ENCODE peak calls at places on chromosomes 7 and 10, in seven cellular contexts. N, P, Y, A, L, E and D are unnamed samples.

GRCh38 chr10:78177013-78177370 is 143.3 kb downstream of the RPS24 start:
- DNase-seq in N (no peak), P (peak), Y (no peak), A (no peak), L (no peak), E (no peak), D (no peak)

GRCh38 chr10:69492091-69492745 is 41.0 kb downstream of the TSPAN15 start:
- DNase-seq in N (no peak), P (no peak), Y (no peak), A (no peak), L (no peak), E (no peak), D (no peak)

GRCh38 chr10:68550747-68551411 is 9.3 kb upstream of the TET1 start:
- DNase-seq in N (peak), P (peak), Y (peak), A (peak), L (peak), E (peak), D (peak)

GRCh38 chr7:51860305-51860704 is 543.7 kb upstream of the COBL start:
- DNase-seq in N (no peak), P (no peak), Y (no peak), A (no peak), L (no peak), E (no peak), D (no peak)

GRCh38 chr10:44963772-44964633 is 4.4 kb downstream of the RASSF4 start:
- DNase-seq in N (no peak), P (peak), Y (peak), A (no peak), L (peak), E (no peak), D (peak)

GRCh38 chr10:112696587-112696986 is 249.6 kb downstream of the VTI1A start:
- DNase-seq in N (no peak), P (no peak), Y (no peak), A (peak), L (no peak), E (no peak), D (no peak)

GRCh38 chr7:93715234-93715633 is 140.7 kb upstream of the CALCR start:
- DNase-seq in N (peak), P (peak), Y (peak), A (peak), L (peak), E (peak), D (peak)

GRCh38 chr7:31095286-31096197 is 43.4 kb downstream of the ADCYAP1R1 start:
- DNase-seq in N (no peak), P (no peak), Y (no peak), A (no peak), L (no peak), E (no peak), D (peak)

GRCh38 chr10:5043716-5044115 is 40.1 kb upstream of the AKR1C2 start:
- DNase-seq in N (no peak), P (no peak), Y (no peak), A (no peak), L (no peak), E (no peak), D (no peak)

GRCh38 chr7:86976958-86977357 is 82.5 kb downstream of the ELAPOR2 start:
- DNase-seq in N (no peak), P (no peak), Y (no peak), A (no peak), L (no peak), E (no peak), D (no peak)

GRCh38 chr7:80815733-80816132 is 103.1 kb downstream of the SEMA3C start:
- DNase-seq in N (no peak), P (no peak), Y (no peak), A (peak), L (no peak), E (no peak), D (no peak)

GRCh38 chr10:15144788-15145187 is 23.7 kb downstream of the NMT2 start:
- DNase-seq in N (no peak), P (no peak), Y (no peak), A (peak), L (no peak), E (no peak), D (no peak)

GRCh38 chr10:94085766-94086437 is 92.2 kb downstream of the PLCE1 start:
- DNase-seq in N (no peak), P (no peak), Y (no peak), A (no peak), L (no peak), E (no peak), D (no peak)

GRCh38 chr10:106547047-106547635 is 617.4 kb downstream of the SORCS1 start:
- DNase-seq in N (no peak), P (no peak), Y (no peak), A (no peak), L (no peak), E (no peak), D (no peak)

GRCh38 chr7:55365103-55365679 is at the start of gene LANCL2:
- DNase-seq in N (no peak), P (peak), Y (peak), A (peak), L (no peak), E (peak), D (peak)

GRCh38 chr7:99275496-99275895 is 2.9 kb downstream of the MYH16 start:
- DNase-seq in N (no peak), P (no peak), Y (no peak), A (no peak), L (no peak), E (no peak), D (no peak)

GRCh38 chr10:132571565-132572544 is 34.3 kb downstream of the INPP5A start:
- DNase-seq in N (peak), P (peak), Y (peak), A (peak), L (peak), E (peak), D (peak)

GRCh38 chr10:26642896-26643653 is 54.4 kb upstream of the PDSS1 start:
- DNase-seq in N (peak), P (no peak), Y (no peak), A (no peak), L (no peak), E (no peak), D (peak)

GRCh38 chr10:96767611-96768010 is 47.3 kb upstream of the PIK3AP1 start:
- DNase-seq in N (no peak), P (no peak), Y (no peak), A (no peak), L (no peak), E (no peak), D (no peak)

GRCh38 chr10:82419981-82420380 is 545.0 kb downstream of the NRG3 start:
- DNase-seq in N (no peak), P (no peak), Y (no peak), A (no peak), L (no peak), E (no peak), D (no peak)

GRCh38 chr10:43384252-43385221 is 13.1 kb downstream of the FXYD4 start:
- DNase-seq in N (no peak), P (no peak), Y (no peak), A (no peak), L (no peak), E (no peak), D (no peak)

GRCh38 chr10:88342733-88343310 is 240.3 kb downstream of the RNLS start:
- DNase-seq in N (no peak), P (no peak), Y (no peak), A (no peak), L (no peak), E (no peak), D (no peak)

GRCh38 chr7:87926581-87927461 is 7.2 kb upstream of the ADAM22 start:
- DNase-seq in N (peak), P (no peak), Y (peak), A (no peak), L (peak), E (no peak), D (peak)

GRCh38 chr7:102291056-102291915 is 4.6 kb downstream of the SH2B2 start:
- DNase-seq in N (no peak), P (no peak), Y (no peak), A (no peak), L (no peak), E (no peak), D (no peak)

GRCh38 chr7:124764071-124764846 is 1.3 kb downstream of the GPR37 start:
- DNase-seq in N (no peak), P (peak), Y (peak), A (peak), L (no peak), E (no peak), D (no peak)
- H3K18ac ChIP-seq in N (peak), P (peak), Y (peak), A (peak), L (peak), E (peak), D (no peak)

GRCh38 chr10:127849896-127850295 is 42.8 kb downstream of the CLRN3 start:
- DNase-seq in N (no peak), P (peak), Y (no peak), A (no peak), L (no peak), E (no peak), D (no peak)

GRCh38 chr10:127852456-127852855 is 40.3 kb downstream of the CLRN3 start:
- DNase-seq in N (no peak), P (no peak), Y (no peak), A (no peak), L (no peak), E (no peak), D (no peak)

GRCh38 chr10:127851661-127852205 is 41.0 kb downstream of the CLRN3 start:
- DNase-seq in N (no peak), P (peak), Y (no peak), A (no peak), L (no peak), E (no peak), D (no peak)

GRCh38 chr10:127849224-127849623 is 43.5 kb downstream of the CLRN3 start:
- DNase-seq in N (no peak), P (no peak), Y (no peak), A (no peak), L (no peak), E (no peak), D (no peak)

GRCh38 chr10:127850944-127851343 is 41.8 kb downstream of the CLRN3 start:
- DNase-seq in N (no peak), P (no peak), Y (no peak), A (no peak), L (no peak), E (no peak), D (no peak)
- H3K18ac ChIP-seq in N (no peak), P (peak), Y (no peak), A (no peak), L (no peak), E (no peak), D (no peak)

DNA sequence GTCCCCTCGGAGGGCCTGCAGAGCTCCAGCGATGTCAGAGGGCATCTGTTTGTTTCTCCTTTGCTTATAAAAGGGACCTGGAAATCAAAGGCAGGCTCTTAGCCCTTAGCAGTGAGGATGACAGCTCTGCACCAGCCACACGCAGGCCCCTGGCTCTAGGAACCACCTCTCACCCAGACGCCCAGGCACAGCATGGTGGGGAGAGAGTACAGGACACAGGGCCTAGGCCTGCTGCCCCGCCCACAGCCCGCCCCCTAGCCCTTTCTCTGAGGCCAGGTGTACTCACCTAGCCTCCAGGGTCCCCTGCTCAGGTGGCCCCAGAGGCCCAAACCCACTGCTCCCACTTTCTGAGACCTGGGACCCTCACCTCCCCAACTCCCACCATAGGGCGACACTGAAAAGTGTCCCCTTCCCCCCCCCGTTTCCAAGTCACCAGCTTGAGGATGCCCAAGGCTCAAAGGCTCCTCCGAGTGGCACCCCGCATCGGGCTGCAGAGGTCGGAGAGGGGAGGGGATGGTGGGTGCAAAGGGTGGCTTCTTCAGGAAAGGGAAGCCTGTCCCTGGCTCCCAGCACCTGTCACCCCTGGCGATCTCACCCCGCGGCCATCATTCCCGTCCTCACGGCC is 697 bp upstream of the SLC18A2 start:
- DNase-seq in N (no peak), P (no peak), Y (no peak), A (no peak), L (peak), E (no peak), D (peak)
- H3K18ac ChIP-seq in N (no peak), P (peak), Y (no peak), A (no peak), L (peak), E (no peak), D (no peak)

GRCh38 chr7:301291-302053 is 11.5 kb downstream of the FOXL3 start:
- DNase-seq in N (no peak), P (no peak), Y (no peak), A (no peak), L (no peak), E (no peak), D (no peak)
- H3K18ac ChIP-seq in N (no peak), P (peak), Y (no peak), A (no peak), L (no peak), E (no peak), D (no peak)

GRCh38 chr7:129187681-129188371 is 607 bp upstream of the SMO start:
- DNase-seq in N (no peak), P (no peak), Y (peak), A (no peak), L (no peak), E (no peak), D (no peak)
- H3K18ac ChIP-seq in N (no peak), P (peak), Y (no peak), A (no peak), L (peak), E (no peak), D (peak)

GRCh38 chr10:13862541-13863233 is 275.9 kb downstream of the PRPF18 start:
- DNase-seq in N (no peak), P (no peak), Y (no peak), A (no peak), L (no peak), E (no peak), D (no peak)
- H3K18ac ChIP-seq in N (no peak), P (no peak), Y (no peak), A (no peak), L (no peak), E (no peak), D (no peak)

DNA sequence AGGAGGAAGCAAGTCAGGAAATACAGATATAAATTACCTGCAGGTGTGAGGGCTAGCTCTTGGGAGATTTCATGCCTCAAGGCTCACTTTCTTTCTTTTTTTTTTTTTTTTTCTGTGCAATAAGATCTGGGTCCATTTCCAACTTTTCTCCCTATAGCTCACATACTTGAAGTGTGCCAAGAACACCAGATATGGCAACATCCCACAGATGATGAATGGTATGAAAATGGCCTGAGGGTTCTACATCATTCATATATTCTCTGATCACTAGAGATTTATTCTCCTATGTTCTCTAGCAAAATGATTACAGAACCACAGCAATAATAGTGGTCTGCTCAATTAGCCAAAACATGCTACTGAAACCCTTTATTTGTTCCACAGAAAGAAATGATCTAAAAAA is 117.2 kb downstream of the LRRTM3 start:
- DNase-seq in N (no peak), P (no peak), Y (no peak), A (no peak), L (no peak), E (no peak), D (no peak)
- H3K18ac ChIP-seq in N (no peak), P (no peak), Y (no peak), A (no peak), L (no peak), E (no peak), D (no peak)

GRCh38 chr10:586151-586550 is 103.3 kb downstream of the DIP2C start:
- DNase-seq in N (no peak), P (no peak), Y (no peak), A (no peak), L (no peak), E (no peak), D (no peak)
- H3K18ac ChIP-seq in N (no peak), P (no peak), Y (no peak), A (no peak), L (no peak), E (peak), D (no peak)

DNA sequence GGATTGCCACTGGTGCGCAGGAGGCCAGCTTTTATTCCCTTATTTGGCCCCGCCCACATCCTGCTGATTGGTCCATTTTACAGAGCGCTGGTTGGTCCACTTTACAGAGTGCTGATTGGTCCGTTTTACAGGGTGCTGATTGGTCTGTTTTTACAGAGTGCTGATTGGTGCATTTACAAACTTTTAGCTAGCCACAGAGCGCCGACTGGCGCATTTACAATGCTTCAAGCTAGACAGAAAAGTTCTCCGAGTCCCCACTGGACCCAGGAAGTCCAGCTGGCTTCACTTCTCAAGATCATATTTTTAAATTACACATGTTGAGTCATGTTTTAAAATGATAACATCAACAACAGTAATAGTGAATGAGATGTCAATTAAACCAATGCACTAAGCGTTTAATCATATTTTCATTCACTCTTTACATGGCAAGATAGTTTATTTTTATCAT is 128.3 kb downstream of the CUBN start:
- DNase-seq in N (no peak), P (no peak), Y (peak), A (no peak), L (no peak), E (no peak), D (no peak)
- H3K18ac ChIP-seq in N (no peak), P (no peak), Y (peak), A (no peak), L (no peak), E (no peak), D (no peak)

DNA sequence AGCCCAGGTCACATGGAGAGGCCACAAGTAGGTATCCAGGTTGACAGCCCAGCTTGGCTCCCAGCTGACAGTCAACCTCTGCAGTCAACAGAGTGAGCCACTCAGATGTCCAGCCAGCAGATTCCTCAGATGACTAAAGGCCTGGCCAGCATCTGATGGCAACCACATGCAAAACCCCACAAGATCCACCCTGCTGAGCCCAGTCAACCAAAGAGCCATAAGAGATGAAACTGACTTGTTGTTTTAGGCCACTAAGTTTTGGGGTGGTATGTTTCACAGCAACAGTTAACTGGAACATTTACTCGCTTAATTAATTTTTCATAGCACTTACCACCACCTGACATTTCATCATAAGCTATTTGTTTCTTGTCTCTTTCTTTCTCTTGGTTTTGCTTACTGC is 107.3 kb upstream of the KDM7A start:
- DNase-seq in N (no peak), P (no peak), Y (no peak), A (no peak), L (no peak), E (peak), D (no peak)
- H3K18ac ChIP-seq in N (no peak), P (no peak), Y (no peak), A (no peak), L (no peak), E (no peak), D (no peak)